ENCODE peak calls at places on chromosomes 11 and 22, in five cellular contexts. Q is omental fat pad, W is esophagus muscularis mucosa, K is CD14-positive monocyte, N is fibroblast of villous mesenchyme. B is an unnamed sample.

GRCh38 chr11:16739326-16739875 is 954 bp downstream of the C11orf58 start:
- DNase-seq in W (no peak), N (peak), K (no peak), Q (no peak), B (no peak)

GRCh38 chr11:96049426-96049825 is 125.5 kb upstream of the MTMR2 start:
- DNase-seq in K (no peak), Q (no peak), N (peak), W (no peak), B (no peak)

GRCh38 chr11:64851831-64852337 is 7.4 kb upstream of the CDC42BPG start:
- DNase-seq in Q (no peak), K (no peak), W (no peak), N (no peak), B (no peak)

GRCh38 chr11:61536676-61537270 is 28.2 kb downstream of the LRRC10B start:
- DNase-seq in Q (no peak), W (no peak), N (no peak), K (no peak), B (no peak)

GRCh38 chr22:45511847-45512261 is 9.2 kb downstream of the FBLN1 start:
- DNase-seq in K (no peak), N (peak), Q (no peak), W (no peak), B (no peak)

GRCh38 chr11:34052608-34053160 is 1.2 kb downstream of the CAPRIN1 start:
- DNase-seq in W (no peak), N (peak), K (no peak), Q (no peak), B (no peak)

GRCh38 chr11:1205121-1205986 is 17.5 kb upstream of the MUC5B start:
- DNase-seq in W (no peak), N (no peak), K (peak), Q (no peak), B (peak)

GRCh38 chr11:67563354-67564114 is 20.1 kb upstream of the GSTP1 start:
- DNase-seq in N (peak), W (no peak), Q (peak), K (no peak), B (no peak)

GRCh38 chr11:78802058-78802633 is 227.5 kb upstream of the NARS2 start:
- DNase-seq in K (no peak), N (no peak), W (no peak), Q (no peak), B (no peak)

GRCh38 chr11:120137187-120137610 is 714 bp downstream of the TRIM29 start:
- DNase-seq in Q (no peak), W (peak), K (no peak), N (no peak), B (no peak)

GRCh38 chr11:76831911-76832310 is 28.8 kb upstream of the ACER3 start:
- DNase-seq in W (no peak), N (peak), Q (no peak), K (no peak), B (no peak)

GRCh38 chr11:32893091-32893946 is 708 bp downstream of the QSER1 start:
- DNase-seq in Q (no peak), K (peak), W (no peak), N (peak), B (no peak)

GRCh38 chr11:64656797-64657196 is 65.8 kb downstream of the SLC22A12 start:
- DNase-seq in W (no peak), N (no peak), Q (no peak), K (no peak), B (no peak)

GRCh38 chr22:33756508-33756949 is 163.7 kb downstream of the LARGE1 start:
- DNase-seq in K (no peak), N (no peak), Q (no peak), W (no peak), B (no peak)
- TF ChIP-seq CTCF in K (no peak), N (no peak), Q (no peak), W (no peak), B (no peak)

DNA sequence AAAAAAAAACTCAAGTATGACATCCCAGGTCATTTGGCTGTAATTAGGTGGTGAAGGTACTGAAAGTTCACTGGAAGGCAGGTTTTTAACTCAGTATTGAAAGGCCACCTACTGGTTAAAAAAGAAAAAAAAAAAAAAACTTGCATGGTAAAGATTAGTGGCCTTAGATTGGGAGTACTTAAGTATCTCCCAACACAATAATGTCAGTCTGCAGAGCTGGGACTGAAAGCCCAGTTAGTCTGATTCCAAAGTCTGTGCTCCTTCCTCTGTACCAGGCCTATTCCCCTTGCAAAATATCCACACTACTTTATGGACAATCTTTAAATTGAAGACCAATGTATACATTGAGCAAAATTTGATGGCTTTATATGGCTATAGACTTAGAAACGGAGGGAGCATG is 85.5 kb downstream of the NOX4 start:
- DNase-seq in W (no peak), K (no peak), Q (no peak), N (peak), B (no peak)
- TF ChIP-seq CTCF in W (no peak), K (no peak), Q (no peak), N (peak), B (peak)

GRCh38 chr22:39012525-39013516 is 1.2 kb upstream of the APOBEC3C start:
- DNase-seq in Q (no peak), K (no peak), W (no peak), N (peak), B (no peak)

GRCh38 chr22:39016592-39016991 is 2.5 kb downstream of the APOBEC3C start:
- DNase-seq in N (no peak), K (no peak), Q (no peak), W (no peak), B (no peak)

GRCh38 chr22:39017596-39018365 is 3.1 kb upstream of the APOBEC3D start:
- DNase-seq in Q (no peak), K (no peak), W (no peak), N (no peak), B (no peak)

GRCh38 chr22:39010946-39011625 is 3.0 kb upstream of the APOBEC3C start:
- DNase-seq in N (no peak), W (no peak), Q (no peak), K (no peak), B (no peak)

GRCh38 chr22:39013923-39014722 is at the start of gene APOBEC3C:
- DNase-seq in N (peak), W (peak), Q (peak), K (peak), B (no peak)
- TF ChIP-seq CTCF in N (peak), W (peak), Q (no peak), K (no peak), B (peak)

DNA sequence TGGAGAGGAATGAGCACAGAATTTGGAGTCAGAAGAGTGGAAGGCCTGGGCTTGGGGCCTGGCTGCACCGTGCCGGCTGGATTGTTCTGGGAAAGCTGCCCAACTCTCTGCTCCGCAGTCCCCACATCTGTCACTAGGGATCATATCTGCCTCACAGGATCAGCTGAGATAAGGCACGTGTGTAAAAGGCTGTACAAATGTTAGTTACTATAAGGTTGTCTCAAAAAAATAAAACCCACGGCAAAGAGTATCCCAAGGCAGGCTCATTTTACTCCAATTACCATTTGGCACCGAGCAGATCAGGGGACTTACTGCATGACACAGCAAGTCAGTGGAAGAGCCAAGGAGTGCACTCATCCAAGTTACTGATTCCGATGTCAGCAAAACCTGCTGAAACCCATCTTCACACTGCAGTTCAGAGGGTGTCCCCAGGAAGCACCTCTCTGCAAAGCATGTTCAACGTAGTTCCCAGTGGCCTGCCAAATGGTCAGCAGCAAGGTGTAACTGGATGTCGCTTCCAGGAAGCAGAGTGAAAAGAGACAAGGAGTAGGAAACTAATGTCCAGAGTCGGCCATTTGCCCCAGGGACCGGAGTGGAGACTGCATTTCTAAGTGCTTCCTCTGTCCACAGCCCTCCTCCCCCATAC is 18.1 kb upstream of the MRTFA start:
- DNase-seq in Q (no peak), K (no peak), N (peak), W (no peak), B (no peak)
- TF ChIP-seq CTCF in Q (no peak), K (no peak), N (peak), W (peak), B (peak)